ENCODE peak calls at places on chromosomes 16 and 17, in seven cellular contexts. J is mesothelial cell of epicardium, Q is sigmoid colon, S is psoas muscle, X is PC-3, N is type B pancreatic cell, R is tibial nerve. O is an unnamed sample.

GRCh38 chr16:46857261-46857962 is 26.4 kb upstream of the C16orf87 start:
- DNase-seq in R (no peak), N (no peak), Q (no peak), S (no peak), X (peak; percentile 44), J (no peak), O (no peak)

GRCh38 chr17:49748791-49749190 is 15.1 kb downstream of the FAM117A start:
- DNase-seq in R (no peak), X (no peak), S (no peak), J (no peak), Q (no peak), N (no peak), O (no peak)

GRCh38 chr17:51147641-51148040 is 5.7 kb upstream of the NME1 start:
- DNase-seq in J (no peak), Q (no peak), N (no peak), R (no peak), S (no peak), X (peak; percentile 28), O (no peak)

GRCh38 chr16:52070341-52071057 is 476.4 kb downstream of the TOX3 start:
- DNase-seq in N (no peak), Q (no peak), R (no peak), X (no peak), J (no peak), S (no peak), O (no peak)

GRCh38 chr16:49282690-49283375 is 1.2 kb upstream of the CBLN1 start:
- DNase-seq in R (no peak), Q (no peak), N (no peak), J (no peak), S (no peak), X (no peak), O (peak; percentile 37)

GRCh38 chr17:32302860-32303649 is 37.4 kb downstream of the RHBDL3 start:
- DNase-seq in R (no peak), N (no peak), S (no peak), X (no peak), Q (no peak), J (no peak), O (no peak)

GRCh38 chr16:89565506-89566372 is 5.3 kb downstream of the RPL13 start:
- DNase-seq in S (peak; percentile 70), J (no peak), R (no peak), X (peak; percentile 51), N (no peak), Q (no peak), O (peak; percentile 39)

GRCh38 chr17:57108656-57109392 is 23.8 kb downstream of the AKAP1 start:
- DNase-seq in Q (no peak), R (no peak), J (no peak), X (no peak), N (no peak), S (peak; percentile 41), O (no peak)

GRCh38 chr17:80364091-80364691 is 50.8 kb upstream of the ENDOV start:
- DNase-seq in N (no peak), S (no peak), J (no peak), X (peak; percentile 45), R (no peak), Q (peak; percentile 65), O (no peak)

GRCh38 chr16:89201467-89202377 is 1.4 kb upstream of the SLC22A31 start:
- DNase-seq in Q (peak; percentile 75), J (peak; percentile 84), X (peak; percentile 77), N (peak; percentile 90), R (peak; percentile 24), S (peak; percentile 77), O (peak; percentile 87)

GRCh38 chr17:61670691-61671090 is 79.7 kb upstream of the NACA2 start:
- DNase-seq in Q (no peak), R (no peak), X (no peak), J (no peak), S (no peak), N (no peak), O (no peak)

GRCh38 chr16:17374668-17375255 is 96.0 kb downstream of the XYLT1 start:
- DNase-seq in S (no peak), N (no peak), X (no peak), R (no peak), J (no peak), Q (no peak), O (no peak)

GRCh38 chr16:17373533-17373932 is 97.2 kb downstream of the XYLT1 start:
- DNase-seq in J (no peak), N (no peak), X (no peak), S (no peak), Q (no peak), R (no peak), O (no peak)

GRCh38 chr16:17372383-17372782 is 98.4 kb downstream of the XYLT1 start:
- DNase-seq in R (no peak), J (no peak), X (no peak), S (no peak), N (no peak), Q (no peak), O (no peak)

GRCh38 chr16:17377360-17378324 is 93.1 kb downstream of the XYLT1 start:
- DNase-seq in X (no peak), R (no peak), S (no peak), N (no peak), Q (no peak), J (no peak), O (no peak)

DNA sequence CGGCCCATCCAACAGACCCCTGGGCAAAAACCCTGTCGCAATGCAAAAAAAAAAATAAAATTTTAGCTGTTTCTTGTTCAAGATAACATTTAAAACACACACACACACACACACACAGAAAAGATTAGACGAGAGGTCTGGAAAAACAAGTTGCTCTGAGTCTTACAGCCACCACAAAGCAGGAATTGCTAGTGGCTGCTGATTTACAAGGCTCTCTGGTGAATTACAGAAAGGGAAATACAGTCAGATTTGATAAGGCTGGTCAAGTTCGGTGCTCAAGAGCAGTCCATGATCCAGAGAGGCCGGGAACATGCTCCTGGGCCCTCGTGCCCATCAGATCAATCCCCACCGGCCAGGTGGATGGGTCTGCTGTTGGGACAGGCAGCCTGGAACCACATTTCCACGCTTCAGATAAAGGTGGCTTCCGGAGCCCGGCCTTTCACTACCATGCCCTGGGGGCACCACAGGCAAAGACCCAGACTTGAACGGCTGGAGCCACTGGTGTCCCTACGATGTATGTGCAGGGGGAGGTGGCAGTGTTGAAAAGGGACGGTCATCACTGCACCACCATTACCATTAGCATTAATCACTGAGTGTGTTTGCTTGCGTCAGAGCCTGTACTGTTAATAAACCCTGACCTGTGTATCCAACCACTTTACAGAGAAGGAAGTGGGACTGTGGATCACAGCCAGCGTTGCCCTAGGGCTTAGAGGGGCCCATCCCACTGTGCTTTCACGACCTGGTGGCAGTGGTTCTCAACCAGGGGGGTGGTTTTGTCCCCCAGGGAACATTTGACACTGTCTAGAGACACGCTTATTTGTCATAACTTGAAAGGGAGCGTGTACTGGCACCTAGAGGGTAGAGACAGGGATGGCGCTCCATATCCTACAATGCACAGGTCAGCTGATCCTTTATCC is 95.1 kb downstream of the XYLT1 start:
- DNase-seq in R (no peak), J (no peak), Q (no peak), S (no peak), X (no peak), N (no peak), O (no peak)
- TF ChIP-seq CTCF in R (no peak), J (no peak), Q (no peak), S (no peak), X (no peak), N (no peak), O (no peak)

DNA sequence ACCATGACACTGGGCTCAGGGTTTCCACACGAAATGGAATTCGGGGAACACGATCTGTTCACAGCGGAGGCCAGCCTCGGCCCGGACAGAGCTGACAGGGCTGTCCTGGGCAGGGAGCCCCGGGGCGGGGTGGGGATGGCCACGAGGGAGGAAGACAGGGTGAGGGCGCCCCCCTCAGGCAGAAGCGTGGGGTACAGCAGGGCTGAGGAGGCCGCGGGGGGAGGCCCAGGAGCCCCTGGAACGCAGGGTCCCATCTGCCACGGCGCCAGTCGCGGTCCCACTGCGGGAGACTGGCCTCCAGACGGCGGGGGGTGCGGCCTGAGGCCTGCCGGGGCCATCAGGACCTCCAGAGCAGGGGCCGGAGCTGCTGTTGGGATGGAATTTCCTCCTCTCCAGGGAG is 75.9 kb downstream of the LMF1 start:
- DNase-seq in X (no peak), R (no peak), S (peak; percentile 12), N (no peak), J (no peak), Q (no peak), O (no peak)
- TF ChIP-seq CTCF in X (peak; percentile 19), R (no peak), S (no peak), N (no peak), J (no peak), Q (no peak), O (no peak)

GRCh38 chr16:23016372-23016771 is 132.9 kb downstream of the USP31 start:
- DNase-seq in N (no peak), Q (no peak), J (no peak), S (no peak), X (no peak), R (no peak), O (no peak)

GRCh38 chr16:23015580-23015979 is 133.7 kb downstream of the USP31 start:
- DNase-seq in N (no peak), R (no peak), Q (no peak), X (no peak), J (no peak), S (no peak), O (no peak)

GRCh38 chr16:23009075-23009474 is 140.2 kb downstream of the USP31 start:
- DNase-seq in R (no peak), S (no peak), X (no peak), J (no peak), Q (no peak), N (no peak), O (no peak)

GRCh38 chr16:23014592-23014991 is 134.7 kb downstream of the USP31 start:
- DNase-seq in S (no peak), R (no peak), X (no peak), Q (no peak), N (no peak), J (no peak), O (no peak)

GRCh38 chr16:23013484-23013883 is 135.8 kb downstream of the USP31 start:
- DNase-seq in S (no peak), X (peak; percentile 7), N (no peak), R (no peak), Q (no peak), J (no peak), O (no peak)
- TF ChIP-seq CTCF in S (no peak), X (peak; percentile 33), N (peak; percentile 47), R (no peak), Q (no peak), J (no peak), O (peak; percentile 18)

GRCh38 chr17:15233022-15233805 is 31.9 kb downstream of the PMP22 start:
- DNase-seq in X (peak; percentile 79), J (no peak), R (no peak), S (no peak), N (no peak), Q (no peak), O (no peak)
- TF ChIP-seq CTCF in X (peak; percentile 91), J (no peak), R (peak; percentile 15), S (peak; percentile 46), N (no peak), Q (no peak), O (no peak)

GRCh38 chr17:63774141-63774981 is at the start of gene DDX42:
- DNase-seq in X (peak; percentile 47), N (peak; percentile 93), Q (peak; percentile 80), J (peak; percentile 82), S (peak; percentile 90), R (no peak), O (peak; percentile 84)
- TF ChIP-seq CTCF in X (no peak), N (peak; percentile 46), Q (no peak), J (no peak), S (no peak), R (no peak), O (peak; percentile 44)

GRCh38 chr16:67015317-67015731 is 13.6 kb upstream of the CBFB start:
- DNase-seq in X (no peak), J (no peak), R (no peak), S (no peak), Q (peak; percentile 24), N (no peak), O (no peak)
- TF ChIP-seq CTCF in X (peak; percentile 28), J (no peak), R (no peak), S (no peak), Q (no peak), N (no peak), O (no peak)